ENCODE peak calls at places on chromosome 21, in ten cellular contexts. C is heart right ventricle; K is tibial nerve; J is uterus; S is fibroblast of lung; G is colonic mucosa; Y is brain microvascular endothelial cell; X is left ventricle myocardium inferior; F is upper lobe of left lung; D is CD8-positive, alpha-beta T cell. N is an unnamed sample.

GRCh38 chr21:29953072-29953471 is 13.3 kb upstream of the GRIK1 start:
- DNase-seq in Y (no peak), J (no peak), X (no peak), S (no peak), K (no peak), G (no peak), F (no peak), D (no peak), C (no peak), N (no peak)

GRCh38 chr21:32368386-32368785 is 24.4 kb downstream of the URB1 start:
- DNase-seq in S (no peak), C (no peak), J (no peak), Y (peak), F (no peak), K (no peak), D (no peak), X (no peak), G (no peak), N (no peak)

GRCh38 chr21:31318971-31319370 is 25.1 kb downstream of the TIAM1 start:
- DNase-seq in D (no peak), X (no peak), Y (peak), K (no peak), J (no peak), G (no peak), F (no peak), C (no peak), S (peak), N (no peak)

GRCh38 chr21:25409992-25410391 is 197.3 kb downstream of the MRPL39 start:
- DNase-seq in S (no peak), Y (no peak), G (no peak), X (no peak), D (no peak), F (no peak), K (no peak), C (no peak), J (no peak), N (no peak)

GRCh38 chr21:31531967-31532366 is 127.5 kb upstream of the SOD1 start:
- DNase-seq in F (no peak), X (no peak), K (no peak), C (no peak), Y (no peak), J (no peak), S (no peak), G (no peak), D (no peak), N (no peak)

GRCh38 chr21:46187814-46188213 is 3.6 kb upstream of the SPATC1L start:
- DNase-seq in J (no peak), F (no peak), K (no peak), Y (no peak), X (no peak), S (no peak), D (no peak), C (no peak), G (no peak), N (no peak)

GRCh38 chr21:41189147-41189538 is 21.2 kb downstream of the BACE2 start:
- DNase-seq in S (no peak), J (no peak), C (no peak), K (no peak), X (no peak), F (no peak), D (no peak), G (no peak), Y (no peak), N (no peak)

GRCh38 chr21:40208960-40209359 is 341.7 kb downstream of the PCP4 start:
- DNase-seq in K (no peak), F (no peak), X (no peak), C (no peak), J (no peak), Y (no peak), G (no peak), D (no peak), S (no peak), N (no peak)

GRCh38 chr21:33841561-33841960 is 74.0 kb downstream of the ATP5PO start:
- DNase-seq in X (no peak), Y (no peak), J (no peak), K (no peak), D (no peak), G (no peak), F (no peak), S (no peak), C (no peak), N (no peak)

GRCh38 chr21:42202321-42202720 is 16.6 kb upstream of the ABCG1 start:
- DNase-seq in D (no peak), Y (no peak), C (no peak), F (no peak), J (no peak), S (no peak), K (no peak), G (no peak), X (no peak), N (no peak)

GRCh38 chr21:35113064-35113463 is 64.0 kb upstream of the RUNX1 start:
- DNase-seq in X (no peak), C (no peak), Y (peak), K (no peak), F (no peak), S (peak), D (no peak), G (no peak), J (no peak), N (no peak)

GRCh38 chr21:32710069-32710784 is 17.6 kb downstream of the SYNJ1 start:
- DNase-seq in C (no peak), G (no peak), D (no peak), S (no peak), X (no peak), Y (no peak), F (no peak), J (no peak), K (no peak), N (no peak)

GRCh38 chr21:46406001-46406400 is 52.7 kb upstream of the DIP2A start:
- DNase-seq in F (no peak), Y (no peak), K (no peak), J (no peak), D (no peak), G (no peak), X (no peak), S (no peak), C (no peak), N (no peak)

GRCh38 chr21:42389449-42389835 is 6.4 kb downstream of the TMPRSS3 start:
- DNase-seq in X (no peak), C (no peak), K (no peak), F (peak), Y (no peak), S (no peak), G (peak), D (no peak), J (no peak), N (no peak)

GRCh38 chr21:33229776-33230517 is at the start of gene IFNAR2:
- DNase-seq in C (peak), F (peak), K (peak), J (peak), X (peak), G (peak), D (peak), S (peak), Y (peak), N (peak)

GRCh38 chr21:32562426-32562825 is 22.9 kb downstream of the TCP10L start:
- DNase-seq in X (no peak), G (no peak), K (no peak), D (no peak), F (no peak), J (peak), S (peak), Y (peak), C (no peak), N (no peak)

GRCh38 chr21:36860736-36861594 is 105.5 kb downstream of the HLCS start:
- DNase-seq in D (no peak), J (no peak), K (no peak), Y (peak), G (peak), X (no peak), C (no peak), S (peak), F (no peak), N (no peak)

GRCh38 chr21:19535356-19535755 is 1131.8 kb upstream of the TMPRSS15 start:
- DNase-seq in C (no peak), X (no peak), Y (no peak), G (no peak), S (no peak), K (no peak), F (no peak), D (no peak), J (no peak), N (no peak)

GRCh38 chr21:36126166-36126565 is 8.7 kb upstream of the CBR3 start:
- DNase-seq in F (peak), Y (no peak), S (no peak), J (no peak), X (no peak), K (no peak), G (peak), D (no peak), C (no peak), N (no peak)

GRCh38 chr21:39849014-39849655 is 18.1 kb upstream of the PCP4 start:
- DNase-seq in X (no peak), S (peak), C (no peak), D (no peak), Y (no peak), G (no peak), K (no peak), J (no peak), F (no peak), N (no peak)

GRCh38 chr21:43658769-43659135 is 536 bp downstream of the HSF2BP start:
- DNase-seq in K (no peak), X (peak), D (no peak), C (peak), S (no peak), J (no peak), Y (no peak), F (no peak), G (peak), N (no peak)
- H3K27ac ChIP-seq in K (peak), X (peak), D (peak), C (peak), S (peak), J (peak), Y (peak), F (peak), G (peak), N (peak)

GRCh38 chr21:45179568-45180288 is 105.3 kb downstream of the ADARB1 start:
- DNase-seq in G (no peak), Y (no peak), X (no peak), C (no peak), J (no peak), F (no peak), K (no peak), D (peak), S (no peak), N (no peak)
- H3K27ac ChIP-seq in G (no peak), Y (no peak), X (no peak), C (no peak), J (no peak), F (no peak), K (no peak), D (no peak), S (no peak), N (no peak)

GRCh38 chr21:38487906-38488639 is 10.2 kb downstream of the ERG start:
- DNase-seq in F (no peak), S (no peak), D (no peak), Y (no peak), K (no peak), J (no peak), X (no peak), G (peak), C (no peak), N (no peak)
- H3K27ac ChIP-seq in F (peak), S (no peak), D (no peak), Y (no peak), K (no peak), J (no peak), X (peak), G (peak), C (no peak), N (no peak)

GRCh38 chr21:17796037-17796403 is 23.1 kb downstream of the C21orf91 start:
- DNase-seq in Y (no peak), G (no peak), C (no peak), K (no peak), J (no peak), S (no peak), D (no peak), X (no peak), F (no peak), N (no peak)

GRCh38 chr21:17797967-17798366 is 21.2 kb downstream of the C21orf91 start:
- DNase-seq in D (no peak), X (no peak), K (no peak), C (no peak), S (no peak), G (no peak), Y (no peak), F (no peak), J (no peak), N (no peak)

GRCh38 chr21:17795084-17796036 is 23.8 kb downstream of the C21orf91 start:
- DNase-seq in Y (no peak), C (no peak), F (no peak), D (no peak), K (no peak), J (no peak), S (no peak), G (no peak), X (no peak), N (no peak)

GRCh38 chr21:17794631-17795030 is 24.5 kb downstream of the C21orf91 start:
- DNase-seq in X (no peak), J (no peak), C (no peak), K (no peak), F (no peak), Y (no peak), S (no peak), G (no peak), D (no peak), N (no peak)

GRCh38 chr21:17796503-17796902 is 22.7 kb downstream of the C21orf91 start:
- DNase-seq in X (no peak), S (no peak), F (no peak), D (no peak), Y (no peak), C (no peak), J (no peak), K (no peak), G (no peak), N (no peak)
- H3K27ac ChIP-seq in X (no peak), S (no peak), F (peak), D (no peak), Y (no peak), C (no peak), J (no peak), K (no peak), G (no peak), N (no peak)

GRCh38 chr21:26487981-26488480 is 85.1 kb downstream of the CYYR1 start:
- DNase-seq in G (no peak), X (no peak), C (no peak), F (no peak), S (no peak), Y (no peak), J (no peak), K (no peak), D (no peak), N (no peak)

GRCh38 chr21:26495283-26495849 is 77.7 kb downstream of the CYYR1 start:
- DNase-seq in Y (no peak), G (no peak), J (no peak), K (no peak), S (no peak), C (no peak), F (no peak), X (no peak), D (no peak), N (no peak)

GRCh38 chr21:26491663-26492062 is 81.4 kb downstream of the CYYR1 start:
- DNase-seq in X (no peak), F (no peak), J (no peak), K (no peak), G (no peak), S (no peak), D (no peak), Y (no peak), C (no peak), N (no peak)

GRCh38 chr21:26489781-26490180 is 83.3 kb downstream of the CYYR1 start:
- DNase-seq in G (no peak), Y (no peak), F (no peak), X (no peak), C (no peak), J (no peak), K (no peak), S (no peak), D (no peak), N (no peak)

GRCh38 chr21:26490771-26491170 is 82.3 kb downstream of the CYYR1 start:
- DNase-seq in Y (no peak), J (no peak), S (peak), D (no peak), C (no peak), K (no peak), G (no peak), F (no peak), X (no peak), N (no peak)
- H3K27ac ChIP-seq in Y (no peak), J (no peak), S (no peak), D (no peak), C (no peak), K (no peak), G (no peak), F (no peak), X (no peak), N (no peak)